ENCODE peak calls at places on chromosomes 5 and 9, in six cellular contexts. Z is activated T-cell treated with anti-CD3 and anti-CD28 coated beads for 24 hours, M is GM23248, I is mucosa of descending colon, X is colonic mucosa, Y is lung. N is an unnamed sample.

GRCh38 chr5:170312666-170313065 is 15.1 kb upstream of the LCP2 start:
- DNase-seq in Z (peak), M (peak), I (no peak), X (no peak), Y (no peak), N (no peak)

GRCh38 chr9:8779478-8779877 is 979.9 kb upstream of the DMAC1 start:
- DNase-seq in Z (no peak), M (no peak), I (no peak), X (no peak), Y (no peak), N (no peak)

GRCh38 chr5:110899566-110900412 is 161.0 kb downstream of the SLC25A46 start:
- DNase-seq in Z (no peak), M (peak), I (no peak), X (no peak), Y (no peak), N (no peak)

GRCh38 chr5:170937914-170938313 is 76.1 kb downstream of the RANBP17 start:
- DNase-seq in Z (no peak), M (no peak), I (no peak), X (no peak), Y (no peak), N (no peak)

GRCh38 chr5:152004095-152004494 is 79.4 kb upstream of the GLRA1 start:
- DNase-seq in Z (no peak), M (no peak), I (no peak), X (no peak), Y (no peak), N (no peak)

GRCh38 chr5:111929892-111930291 is 172.9 kb upstream of the NREP start:
- DNase-seq in Z (no peak), M (peak), I (no peak), X (no peak), Y (no peak), N (no peak)

GRCh38 chr5:119435436-119436132 is 16.7 kb upstream of the HSD17B4 start:
- DNase-seq in Z (peak), M (peak), I (peak), X (peak), Y (peak), N (peak)

GRCh38 chr9:81103597-81104471 is 585.5 kb downstream of the TLE1 start:
- DNase-seq in Z (no peak), M (peak), I (no peak), X (no peak), Y (no peak), N (no peak)

GRCh38 chr5:144634138-144634537 is 463.5 kb downstream of the KCTD16 start:
- DNase-seq in Z (no peak), M (no peak), I (no peak), X (no peak), Y (no peak), N (no peak)

GRCh38 chr9:118652935-118653334 is 716.3 kb downstream of the BRINP1 start:
- DNase-seq in Z (no peak), M (no peak), I (no peak), X (no peak), Y (no peak), N (no peak)

GRCh38 chr9:34463098-34463900 is 4.7 kb downstream of the DNAI1 start:
- DNase-seq in Z (peak), M (peak), I (no peak), X (no peak), Y (no peak), N (no peak)

GRCh38 chr5:143679777-143680176 is 132.2 kb upstream of the HMHB1 start:
- DNase-seq in Z (no peak), M (peak), I (no peak), X (no peak), Y (no peak), N (no peak)

GRCh38 chr5:149748471-149749094 is 18.5 kb downstream of the PPARGC1B start:
- DNase-seq in Z (no peak), M (no peak), I (no peak), X (no peak), Y (no peak), N (no peak)